ENCODE peak calls at places on chromosomes 12 and 14, in five cellular contexts. One of them, this sample, is unnamed.

GRCh38 chr12:119505001-119505400 is 88.6 kb upstream of the TMEM233 start:
- DNase-seq in bronchial epithelial cell: no peak
- DNase-seq in ovary: no peak
- DNase-seq in heart left ventricle: no peak
- DNase-seq in CD4-positive, alpha-beta T cell: no peak
- DNase-seq in this sample: no peak

GRCh38 chr14:50560929-50561280 is 960 bp downstream of the ATL1 start:
- DNase-seq in bronchial epithelial cell: peak; percentile 61
- DNase-seq in ovary: peak; percentile 84
- DNase-seq in heart left ventricle: peak; percentile 89
- DNase-seq in CD4-positive, alpha-beta T cell: peak; percentile 35
- DNase-seq in this sample: peak; percentile 90

GRCh38 chr14:58149196-58149595 is 2.8 kb downstream of the ARMH4 start:
- DNase-seq in bronchial epithelial cell: no peak
- DNase-seq in ovary: no peak
- DNase-seq in heart left ventricle: no peak
- DNase-seq in CD4-positive, alpha-beta T cell: no peak
- DNase-seq in this sample: no peak

GRCh38 chr12:65868133-65868705 is 43.9 kb downstream of the HMGA2 start:
- DNase-seq in bronchial epithelial cell: peak; percentile 93
- DNase-seq in ovary: no peak
- DNase-seq in heart left ventricle: no peak
- DNase-seq in CD4-positive, alpha-beta T cell: no peak
- DNase-seq in this sample: no peak

GRCh38 chr12:131862994-131863710 is 31.3 kb upstream of the ULK1 start:
- DNase-seq in bronchial epithelial cell: no peak
- DNase-seq in ovary: no peak
- DNase-seq in heart left ventricle: no peak
- DNase-seq in CD4-positive, alpha-beta T cell: no peak
- DNase-seq in this sample: no peak

GRCh38 chr12:112344220-112344619 is 38.0 kb downstream of the HECTD4 start:
- DNase-seq in bronchial epithelial cell: no peak
- DNase-seq in ovary: no peak
- DNase-seq in heart left ventricle: no peak
- DNase-seq in CD4-positive, alpha-beta T cell: no peak
- DNase-seq in this sample: no peak

GRCh38 chr14:61077437-61077836 is 96.4 kb downstream of the SLC38A6 start:
- DNase-seq in bronchial epithelial cell: no peak
- DNase-seq in ovary: no peak
- DNase-seq in heart left ventricle: no peak
- DNase-seq in CD4-positive, alpha-beta T cell: no peak
- DNase-seq in this sample: no peak

GRCh38 chr12:131096681-131097181 is 143.0 kb downstream of the ADGRD1 start:
- DNase-seq in bronchial epithelial cell: no peak
- DNase-seq in ovary: peak; percentile 10
- DNase-seq in heart left ventricle: peak; percentile 54
- DNase-seq in CD4-positive, alpha-beta T cell: no peak
- DNase-seq in this sample: no peak

GRCh38 chr12:130266751-130267150 is 70.9 kb upstream of the PIWIL1 start:
- DNase-seq in bronchial epithelial cell: no peak
- DNase-seq in ovary: no peak
- DNase-seq in heart left ventricle: no peak
- DNase-seq in CD4-positive, alpha-beta T cell: no peak
- DNase-seq in this sample: no peak

GRCh38 chr12:65505321-65506121 is 227.0 kb downstream of the MSRB3 start:
- DNase-seq in bronchial epithelial cell: no peak
- DNase-seq in ovary: no peak
- DNase-seq in heart left ventricle: no peak
- DNase-seq in CD4-positive, alpha-beta T cell: no peak
- DNase-seq in this sample: no peak

GRCh38 chr12:79006306-79006705 is 141.7 kb downstream of the SYT1 start:
- DNase-seq in bronchial epithelial cell: peak; percentile 31
- DNase-seq in ovary: no peak
- DNase-seq in heart left ventricle: no peak
- DNase-seq in CD4-positive, alpha-beta T cell: no peak
- DNase-seq in this sample: no peak

GRCh38 chr14:81559385-81559784 is 25.7 kb upstream of the SEL1L start:
- DNase-seq in bronchial epithelial cell: no peak
- DNase-seq in ovary: no peak
- DNase-seq in heart left ventricle: no peak
- DNase-seq in CD4-positive, alpha-beta T cell: no peak
- DNase-seq in this sample: no peak

GRCh38 chr12:51926064-51926632 is 18.8 kb downstream of the ACVRL1 start:
- DNase-seq in bronchial epithelial cell: no peak
- DNase-seq in ovary: no peak
- DNase-seq in heart left ventricle: no peak
- DNase-seq in CD4-positive, alpha-beta T cell: no peak
- DNase-seq in this sample: no peak

GRCh38 chr12:20268121-20268732 is 100.1 kb upstream of the PDE3A start:
- DNase-seq in bronchial epithelial cell: peak; percentile 26
- DNase-seq in ovary: no peak
- DNase-seq in heart left ventricle: no peak
- DNase-seq in CD4-positive, alpha-beta T cell: no peak
- DNase-seq in this sample: no peak

GRCh38 chr14:92677955-92678354 is 70.5 kb downstream of the LGMN start:
- DNase-seq in bronchial epithelial cell: no peak
- DNase-seq in ovary: no peak
- DNase-seq in heart left ventricle: no peak
- DNase-seq in CD4-positive, alpha-beta T cell: no peak
- DNase-seq in this sample: no peak

GRCh38 chr12:70840966-70841365 is 79.6 kb downstream of the PTPRR start:
- DNase-seq in bronchial epithelial cell: peak; percentile 32
- DNase-seq in ovary: no peak
- DNase-seq in heart left ventricle: no peak
- DNase-seq in CD4-positive, alpha-beta T cell: no peak
- DNase-seq in this sample: no peak

GRCh38 chr12:83826112-83826511 is 1086.5 kb downstream of the SLC6A15 start:
- DNase-seq in bronchial epithelial cell: peak; percentile 54
- DNase-seq in ovary: no peak
- DNase-seq in heart left ventricle: no peak
- DNase-seq in CD4-positive, alpha-beta T cell: no peak
- DNase-seq in this sample: peak; percentile 79

GRCh38 chr14:56324831-56325230 is 206.6 kb downstream of the PELI2 start:
- DNase-seq in bronchial epithelial cell: no peak
- DNase-seq in ovary: no peak
- DNase-seq in heart left ventricle: no peak
- DNase-seq in CD4-positive, alpha-beta T cell: no peak
- DNase-seq in this sample: no peak

GRCh38 chr14:55705651-55706340 is 125.8 kb downstream of the KTN1 start:
- DNase-seq in bronchial epithelial cell: peak; percentile 95
- DNase-seq in ovary: no peak
- DNase-seq in heart left ventricle: no peak
- DNase-seq in CD4-positive, alpha-beta T cell: no peak
- DNase-seq in this sample: no peak

GRCh38 chr12:44379827-44380226 is 496.3 kb downstream of the NELL2 start:
- DNase-seq in bronchial epithelial cell: no peak
- DNase-seq in ovary: no peak
- DNase-seq in heart left ventricle: no peak
- DNase-seq in CD4-positive, alpha-beta T cell: no peak
- DNase-seq in this sample: no peak

GRCh38 chr12:109606261-109607028 is 32.9 kb downstream of the MVK start:
- DNase-seq in bronchial epithelial cell: no peak
- DNase-seq in ovary: no peak
- DNase-seq in heart left ventricle: no peak
- DNase-seq in CD4-positive, alpha-beta T cell: no peak
- DNase-seq in this sample: peak; percentile 74

GRCh38 chr14:100826371-100827139 is 637 bp downstream of the MEG3 start:
- DNase-seq in bronchial epithelial cell: no peak
- DNase-seq in ovary: peak; percentile 36
- DNase-seq in heart left ventricle: peak; percentile 7
- DNase-seq in CD4-positive, alpha-beta T cell: no peak
- DNase-seq in this sample: no peak

GRCh38 chr14:24613241-24613640 is 3.8 kb upstream of the GZMH start:
- DNase-seq in bronchial epithelial cell: peak; percentile 57
- DNase-seq in ovary: no peak
- DNase-seq in heart left ventricle: no peak
- DNase-seq in CD4-positive, alpha-beta T cell: no peak
- DNase-seq in this sample: no peak

GRCh38 chr14:92039720-92040430 is at the start of gene TRIP11:
- DNase-seq in bronchial epithelial cell: peak; percentile 80
- DNase-seq in ovary: peak; percentile 89
- DNase-seq in heart left ventricle: peak; percentile 96
- DNase-seq in CD4-positive, alpha-beta T cell: peak; percentile 93
- DNase-seq in this sample: peak; percentile 97

GRCh38 chr14:33799705-33800269 is 151.1 kb downstream of the EGLN3 start:
- DNase-seq in bronchial epithelial cell: no peak
- DNase-seq in ovary: no peak
- DNase-seq in heart left ventricle: no peak
- DNase-seq in CD4-positive, alpha-beta T cell: no peak
- DNase-seq in this sample: no peak

GRCh38 chr12:14868916-14869315 is 16.7 kb downstream of the MGP start:
- DNase-seq in bronchial epithelial cell: peak; percentile 36
- DNase-seq in ovary: no peak
- DNase-seq in heart left ventricle: no peak
- DNase-seq in CD4-positive, alpha-beta T cell: no peak
- DNase-seq in this sample: no peak

GRCh38 chr14:81435578-81436295 is 35.6 kb upstream of the STON2 start:
- DNase-seq in bronchial epithelial cell: peak; percentile 72
- DNase-seq in ovary: peak; percentile 63
- DNase-seq in heart left ventricle: peak; percentile 70
- DNase-seq in CD4-positive, alpha-beta T cell: peak; percentile 5
- DNase-seq in this sample: peak; percentile 57

GRCh38 chr14:54766276-54767138 is 136.1 kb downstream of the GCH1 start:
- DNase-seq in bronchial epithelial cell: no peak
- DNase-seq in ovary: no peak
- DNase-seq in heart left ventricle: no peak
- DNase-seq in CD4-positive, alpha-beta T cell: no peak
- DNase-seq in this sample: no peak

GRCh38 chr14:102220031-102220430 is 80.3 kb downstream of the WDR20 start:
- DNase-seq in bronchial epithelial cell: no peak
- DNase-seq in ovary: no peak
- DNase-seq in heart left ventricle: no peak
- DNase-seq in CD4-positive, alpha-beta T cell: no peak
- DNase-seq in this sample: no peak

GRCh38 chr12:111440152-111440551 is 34.4 kb downstream of the SH2B3 start:
- DNase-seq in bronchial epithelial cell: no peak
- DNase-seq in ovary: no peak
- DNase-seq in heart left ventricle: no peak
- DNase-seq in CD4-positive, alpha-beta T cell: no peak
- DNase-seq in this sample: no peak

GRCh38 chr12:32549675-32550079 is 129.4 kb upstream of the DNM1L start:
- DNase-seq in bronchial epithelial cell: no peak
- DNase-seq in ovary: no peak
- DNase-seq in heart left ventricle: no peak
- DNase-seq in CD4-positive, alpha-beta T cell: no peak
- DNase-seq in this sample: peak; percentile 24

GRCh38 chr12:28535216-28535615 is 345.0 kb downstream of the CCDC91 start:
- DNase-seq in bronchial epithelial cell: peak; percentile 9
- DNase-seq in ovary: no peak
- DNase-seq in heart left ventricle: no peak
- DNase-seq in CD4-positive, alpha-beta T cell: no peak
- DNase-seq in this sample: no peak

GRCh38 chr14:52417139-52417538 is 103.0 kb downstream of the PTGER2 start:
- DNase-seq in bronchial epithelial cell: no peak
- DNase-seq in ovary: no peak
- DNase-seq in heart left ventricle: no peak
- DNase-seq in CD4-positive, alpha-beta T cell: no peak
- DNase-seq in this sample: no peak
- TF ChIP-seq CTCF in bronchial epithelial cell: no peak
- TF ChIP-seq CTCF in ovary: no peak
- TF ChIP-seq CTCF in heart left ventricle: no peak
- TF ChIP-seq CTCF in CD4-positive, alpha-beta T cell: no peak
- TF ChIP-seq CTCF in this sample: no peak

DNA sequence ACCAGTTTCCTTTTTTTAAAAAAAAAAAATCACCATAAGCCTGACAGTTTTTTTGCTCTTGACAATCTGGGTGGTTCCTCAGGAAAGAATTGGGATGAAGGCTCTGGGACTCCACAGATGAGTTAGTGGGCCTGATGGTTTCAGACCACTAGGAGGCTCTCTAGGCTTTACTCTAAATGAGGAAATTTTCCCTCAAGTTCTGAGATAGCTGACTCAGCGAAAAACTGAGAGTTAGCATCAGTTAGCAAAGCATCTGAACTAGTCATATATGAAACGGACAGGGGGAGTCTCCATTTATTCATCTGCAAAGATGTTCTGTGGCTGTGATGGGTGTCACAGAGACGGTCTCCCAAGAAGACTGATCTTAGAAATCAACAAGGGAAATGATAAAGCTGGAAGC is 314.3 kb upstream of the OR4E1 start:
- DNase-seq in bronchial epithelial cell: peak; percentile 49
- DNase-seq in ovary: no peak
- DNase-seq in heart left ventricle: no peak
- DNase-seq in CD4-positive, alpha-beta T cell: no peak
- DNase-seq in this sample: no peak
- TF ChIP-seq CTCF in bronchial epithelial cell: peak; percentile 56
- TF ChIP-seq CTCF in ovary: no peak
- TF ChIP-seq CTCF in heart left ventricle: peak; percentile 43
- TF ChIP-seq CTCF in CD4-positive, alpha-beta T cell: peak; percentile 50
- TF ChIP-seq CTCF in this sample: peak; percentile 46

DNA sequence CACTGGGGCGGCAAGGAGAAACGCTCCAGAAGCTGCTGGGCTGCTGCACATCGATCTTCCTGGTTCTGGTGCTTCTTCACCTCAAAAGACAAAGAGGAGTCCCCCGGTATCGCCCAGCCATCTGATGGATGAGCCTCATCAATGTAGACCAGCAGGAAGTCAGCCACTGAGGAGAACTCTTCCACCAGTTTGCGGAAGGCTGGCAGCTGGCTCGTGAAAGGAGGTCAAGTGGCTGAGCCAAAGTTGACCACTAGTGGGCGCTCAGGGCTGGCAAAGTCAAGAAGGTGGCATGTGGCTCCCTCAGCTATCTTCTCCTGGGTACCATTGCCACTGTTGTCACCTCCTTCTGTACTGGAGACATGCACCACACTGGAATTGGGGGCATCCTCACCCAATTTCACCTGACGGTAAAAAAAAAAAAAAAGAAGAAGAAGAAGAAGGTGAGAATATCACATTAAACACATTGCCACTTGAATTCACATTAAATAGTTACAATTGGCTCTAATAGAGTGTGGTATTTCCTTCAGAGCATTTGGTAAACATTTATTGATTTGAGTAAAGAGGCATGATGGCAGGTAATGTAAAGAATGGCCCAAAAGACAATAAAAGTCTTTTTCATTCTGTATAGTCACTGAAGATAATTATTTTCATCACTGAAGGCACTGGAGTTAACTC is 8.3 kb downstream of the DIO2 start:
- DNase-seq in bronchial epithelial cell: peak; percentile 6
- DNase-seq in ovary: no peak
- DNase-seq in heart left ventricle: peak; percentile 61
- DNase-seq in CD4-positive, alpha-beta T cell: no peak
- DNase-seq in this sample: peak; percentile 62
- TF ChIP-seq CTCF in bronchial epithelial cell: peak; percentile 63
- TF ChIP-seq CTCF in ovary: no peak
- TF ChIP-seq CTCF in heart left ventricle: no peak
- TF ChIP-seq CTCF in CD4-positive, alpha-beta T cell: no peak
- TF ChIP-seq CTCF in this sample: peak; percentile 61

GRCh38 chr12:54300732-54301427 is at the start of gene NFE2:
- DNase-seq in bronchial epithelial cell: peak; percentile 60
- DNase-seq in ovary: peak; percentile 24
- DNase-seq in heart left ventricle: peak; percentile 72
- DNase-seq in CD4-positive, alpha-beta T cell: peak; percentile 18
- DNase-seq in this sample: peak; percentile 80
- TF ChIP-seq CTCF in bronchial epithelial cell: no peak
- TF ChIP-seq CTCF in ovary: no peak
- TF ChIP-seq CTCF in heart left ventricle: no peak
- TF ChIP-seq CTCF in CD4-positive, alpha-beta T cell: no peak
- TF ChIP-seq CTCF in this sample: no peak